ENCODE peak calls at places on chromosomes 4 and X, in four cellular contexts. V, X, T and B are unnamed samples.

GRCh38 chrX:31036895-31037294 is 34.9 kb downstream of the FTHL17 start:
- DNase-seq in V (peak; percentile 5), X (no peak), T (peak; percentile 53), B (no peak)

GRCh38 chrX:40504801-40505605 is 75.8 kb upstream of the ATP6AP2 start:
- DNase-seq in V (no peak), X (no peak), T (no peak), B (no peak)

GRCh38 chrX:151875270-151876026 is 37.2 kb upstream of the MAGEA4 start:
- DNase-seq in V (no peak), X (no peak), T (no peak), B (no peak)

GRCh38 chr4:8687083-8687482 is 94.5 kb downstream of the CPZ start:
- DNase-seq in V (no peak), X (no peak), T (no peak), B (no peak)

GRCh38 chr4:1604706-1605205 is 79.4 kb downstream of the FAM53A start:
- DNase-seq in V (peak; percentile 22), X (peak; percentile 41), T (peak; percentile 33), B (no peak)

GRCh38 chr4:90069151-90069550 is 58.0 kb upstream of the CCSER1 start:
- DNase-seq in V (peak; percentile 9), X (no peak), T (no peak), B (no peak)

GRCh38 chr4:38132843-38133662 is 172.9 kb downstream of the PTTG2 start:
- DNase-seq in V (no peak), X (no peak), T (no peak), B (no peak)

GRCh38 chr4:108155373-108155772 is 13.4 kb downstream of the LEF1 start:
- DNase-seq in V (no peak), X (no peak), T (no peak), B (no peak)

GRCh38 chr4:24809376-24809775 is 14.0 kb downstream of the SOD3 start:
- DNase-seq in V (no peak), X (no peak), T (no peak), B (no peak)

GRCh38 chr4:113979157-113979972 is at the start of gene ARSJ:
- DNase-seq in V (peak; percentile 67), X (no peak), T (peak; percentile 62), B (no peak)

GRCh38 chr4:144463236-144463635 is 182.7 kb upstream of the HHIP start:
- DNase-seq in V (no peak), X (no peak), T (no peak), B (no peak)

GRCh38 chr4:71456841-71457240 is 118.0 kb downstream of the SLC4A4 start:
- DNase-seq in V (peak; percentile 5), X (no peak), T (no peak), B (no peak)

GRCh38 chr4:2246384-2247127 is 4.6 kb upstream of the HAUS3 start:
- DNase-seq in V (no peak), X (no peak), T (peak; percentile 19), B (no peak)

GRCh38 chr4:3388461-3389185 is 53.1 kb upstream of the HGFAC start:
- DNase-seq in V (peak; percentile 64), X (no peak), T (no peak), B (no peak)

GRCh38 chr4:26135331-26135730 is 185.5 kb upstream of the RBPJ start:
- DNase-seq in V (no peak), X (no peak), T (no peak), B (no peak)

GRCh38 chrX:97402333-97402732 is 518.6 kb downstream of the RPA4 start:
- DNase-seq in V (no peak), X (no peak), T (no peak), B (no peak)

GRCh38 chr4:48509543-48509942 is 19.5 kb downstream of the ZAR1 start:
- DNase-seq in V (no peak), X (no peak), T (no peak), B (no peak)

DNA sequence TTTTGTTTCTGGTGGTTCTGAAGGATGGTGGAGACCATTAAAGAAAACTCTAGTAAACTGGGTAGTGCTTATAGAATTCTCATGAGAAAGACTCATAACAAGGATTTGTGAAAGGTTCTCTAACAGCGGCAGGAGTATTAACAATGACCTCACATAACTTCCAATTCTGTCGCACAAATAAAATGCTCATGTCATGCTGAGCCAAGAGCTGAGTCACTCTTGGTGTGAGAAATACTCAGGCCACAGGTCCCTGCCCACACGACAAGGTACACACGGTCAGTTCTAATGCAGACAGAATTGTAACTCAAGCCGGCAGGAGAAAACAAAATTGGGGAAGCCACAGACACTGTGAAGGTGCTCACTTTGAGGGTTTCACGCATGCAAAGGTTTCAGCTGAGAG is 34.4 kb upstream of the C4orf50 start:
- DNase-seq in V (no peak), X (no peak), T (no peak), B (no peak)
- TF ChIP-seq CTCF in V (no peak), X (no peak), T (no peak), B (no peak)

DNA sequence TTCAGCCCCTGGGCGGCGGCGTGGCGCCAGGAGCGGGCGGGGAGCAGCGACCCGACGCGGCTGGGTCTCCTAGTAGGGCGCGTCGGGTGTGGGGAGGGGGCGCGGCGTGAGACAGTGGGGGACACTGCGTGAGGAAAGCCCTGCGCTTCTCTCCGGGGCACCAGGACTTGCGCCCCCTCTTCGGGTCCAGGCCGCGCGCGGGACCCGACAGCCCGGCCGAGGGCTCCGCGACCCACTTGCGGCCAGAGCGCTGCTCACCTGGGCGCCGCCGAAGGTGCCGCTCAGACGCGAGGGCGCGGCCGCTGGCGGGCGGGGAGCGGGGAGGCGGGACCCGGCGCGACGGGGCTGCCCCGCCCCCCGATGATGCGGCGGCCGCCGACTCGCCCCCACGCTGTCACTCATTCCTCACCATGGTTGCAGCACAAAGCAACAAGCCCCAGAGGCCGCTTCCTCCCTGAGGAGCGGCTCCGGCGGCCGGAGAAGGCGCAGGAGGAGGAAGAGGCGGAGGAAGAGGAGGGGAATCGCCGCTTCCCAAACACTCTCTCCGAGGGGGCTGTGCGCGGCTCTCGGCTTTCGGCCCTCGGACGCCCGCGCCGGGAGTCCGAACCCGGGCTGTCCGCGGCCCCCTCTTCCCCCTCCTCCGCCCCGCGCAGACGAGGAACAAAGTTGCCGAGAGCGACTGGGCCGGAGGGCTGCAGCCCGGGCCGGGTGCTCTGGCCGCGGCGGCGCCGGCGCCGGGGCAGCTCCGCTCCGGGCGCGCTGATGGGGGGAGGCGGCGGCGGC is at the start of gene RAPGEF2:
- DNase-seq in V (peak; percentile 94), X (peak; percentile 82), T (peak; percentile 86), B (peak; percentile 79)
- TF ChIP-seq CTCF in V (no peak), X (no peak), T (no peak), B (no peak)

DNA sequence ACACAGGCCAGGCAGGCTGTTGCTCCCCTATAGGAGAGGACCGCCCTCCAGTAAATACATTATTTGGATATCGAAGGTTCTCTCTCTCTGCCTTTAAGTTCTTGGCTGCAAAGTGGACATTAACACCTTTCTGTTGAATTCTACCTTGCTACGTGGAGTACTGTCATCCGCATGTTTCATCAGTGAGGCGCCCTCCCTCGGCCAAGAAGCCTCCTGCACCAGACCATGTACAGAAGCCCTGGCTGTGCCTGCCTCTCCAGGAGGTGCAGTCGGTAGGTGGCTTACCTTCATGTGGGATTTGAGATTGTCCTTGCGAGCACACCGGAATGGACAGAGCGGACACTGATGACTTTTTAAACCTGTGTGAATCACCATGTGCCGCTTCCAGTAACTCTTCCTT is 46.7 kb downstream of the ZNF827 start:
- DNase-seq in V (no peak), X (no peak), T (no peak), B (no peak)
- TF ChIP-seq CTCF in V (no peak), X (no peak), T (no peak), B (no peak)

GRCh38 chrX:72346306-72346949 is 40.7 kb upstream of the CITED1 start:
- DNase-seq in V (no peak), X (no peak), T (no peak), B (no peak)

GRCh38 chrX:72340046-72340445 is 34.3 kb upstream of the CITED1 start:
- DNase-seq in V (no peak), X (no peak), T (no peak), B (no peak)

DNA sequence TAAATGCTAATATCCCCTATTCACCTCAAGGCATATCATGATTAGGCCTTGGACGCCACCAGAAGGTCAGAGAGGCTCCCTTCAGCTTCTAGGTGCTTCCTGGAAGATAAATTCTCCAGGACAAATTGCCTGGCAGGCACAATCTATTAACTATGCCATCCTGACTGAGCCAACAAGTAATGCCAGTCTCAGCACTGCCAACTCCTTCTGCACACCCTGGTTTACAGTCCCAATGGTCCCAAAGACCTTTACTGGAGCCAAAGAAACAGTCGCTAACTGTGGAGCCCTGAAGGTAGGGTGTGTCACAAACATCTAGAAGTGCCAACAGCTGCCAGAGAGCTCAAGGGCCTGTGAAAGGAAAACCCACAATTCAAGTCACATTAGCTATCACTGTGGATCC is 34.9 kb upstream of the CITED1 start:
- DNase-seq in V (no peak), X (no peak), T (no peak), B (no peak)
- TF ChIP-seq CTCF in V (no peak), X (no peak), T (no peak), B (no peak)

DNA sequence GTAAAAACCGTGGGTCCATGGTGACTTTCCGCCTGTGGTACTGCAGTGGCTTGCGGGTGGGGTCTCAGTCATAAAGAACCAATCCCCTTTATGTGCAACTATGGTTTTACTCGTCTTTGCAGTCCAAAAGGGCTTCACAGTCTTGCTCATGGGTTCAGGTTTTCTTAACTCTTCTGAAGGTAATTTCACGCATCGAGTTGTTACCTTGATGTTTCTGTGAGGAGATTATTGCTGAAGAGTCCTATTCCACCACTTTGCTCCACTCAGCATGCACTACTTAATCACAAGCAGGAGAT is 41.5 kb downstream of the F8 start:
- DNase-seq in V (no peak), X (no peak), T (no peak), B (no peak)
- TF ChIP-seq CTCF in V (peak; percentile 26), X (no peak), T (peak; percentile 10), B (peak; percentile 5)

DNA sequence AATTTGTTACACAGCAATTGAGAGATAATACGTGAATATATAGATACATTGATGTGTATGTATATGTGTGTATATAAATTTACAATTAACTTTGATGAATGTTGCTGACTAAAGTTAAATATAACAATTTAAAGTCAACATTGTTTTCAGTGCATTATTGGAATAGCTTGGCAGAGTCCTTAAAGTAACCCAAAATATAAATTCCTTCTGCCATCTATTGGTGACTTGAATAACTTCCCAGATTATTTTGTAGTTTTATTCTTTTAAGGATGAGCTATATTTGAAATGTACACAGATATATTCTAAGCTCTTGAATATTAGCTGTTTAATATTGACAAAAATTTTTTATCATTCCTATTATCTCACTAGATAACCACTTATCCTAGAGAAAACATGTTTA is 298.2 kb upstream of the FSTL5 start:
- DNase-seq in V (no peak), X (no peak), T (no peak), B (no peak)
- TF ChIP-seq CTCF in V (no peak), X (no peak), T (no peak), B (no peak)